ENCODE peak calls at places on chromosomes 2 and 18, in ten cellular contexts. D, P, S, Z, I, X, G, J, Y and V are unnamed samples.

GRCh38 chr18:62760403-62760734 is 45.0 kb downstream of the PHLPP1 start:
- DNase-seq in D (no peak), P (no peak), S (no peak), Z (no peak), I (no peak), X (no peak), G (no peak), J (no peak), Y (no peak), V (no peak)

GRCh38 chr2:230697676-230698075 is 15.0 kb upstream of the CAB39 start:
- DNase-seq in D (no peak), P (no peak), S (no peak), Z (no peak), I (no peak), X (no peak), G (no peak), J (no peak), Y (no peak), V (no peak)

GRCh38 chr2:237205551-237205950 is 119.9 kb downstream of the COPS8 start:
- DNase-seq in D (no peak), P (no peak), S (no peak), Z (no peak), I (no peak), X (no peak), G (no peak), J (no peak), Y (no peak), V (no peak)

GRCh38 chr18:59123588-59124369 is 15.9 kb upstream of the SEC11C start:
- DNase-seq in D (peak; percentile 58), P (no peak), S (no peak), Z (no peak), I (no peak), X (no peak), G (peak; percentile 75), J (no peak), Y (peak; percentile 81), V (no peak)

GRCh38 chr2:151733781-151734672 is at the start of gene NEB:
- DNase-seq in D (no peak), P (no peak), S (no peak), Z (no peak), I (no peak), X (no peak), G (no peak), J (no peak), Y (no peak), V (no peak)

GRCh38 chr18:37397814-37398213 is 167.8 kb downstream of the CELF4 start:
- DNase-seq in D (no peak), P (no peak), S (no peak), Z (no peak), I (no peak), X (no peak), G (no peak), J (no peak), Y (no peak), V (no peak)

GRCh38 chr2:78999410-78999809 is 26.1 kb upstream of the REG3G start:
- DNase-seq in D (no peak), P (no peak), S (no peak), Z (no peak), I (no peak), X (no peak), G (no peak), J (no peak), Y (no peak), V (no peak)

GRCh38 chr18:60446821-60447220 is 74.2 kb upstream of the MC4R start:
- DNase-seq in D (no peak), P (no peak), S (no peak), Z (no peak), I (peak; percentile 2), X (no peak), G (no peak), J (no peak), Y (no peak), V (no peak)

GRCh38 chr18:31454066-31454708 is 6.6 kb downstream of the DSG3 start:
- DNase-seq in D (no peak), P (no peak), S (no peak), Z (no peak), I (no peak), X (no peak), G (no peak), J (peak; percentile 92), Y (no peak), V (no peak)

GRCh38 chr2:164696634-164697033 is 75.4 kb upstream of the GRB14 start:
- DNase-seq in D (no peak), P (no peak), S (no peak), Z (no peak), I (no peak), X (no peak), G (no peak), J (no peak), Y (no peak), V (no peak)

GRCh38 chr18:73461780-73462059 is 593.9 kb upstream of the NETO1 start:
- DNase-seq in D (no peak), P (no peak), S (no peak), Z (no peak), I (no peak), X (no peak), G (no peak), J (no peak), Y (no peak), V (no peak)

GRCh38 chr18:58847383-58848071 is 17.1 kb upstream of the ZNF532 start:
- DNase-seq in D (peak; percentile 22), P (no peak), S (peak; percentile 23), Z (peak; percentile 15), I (no peak), X (peak; percentile 59), G (no peak), J (no peak), Y (no peak), V (no peak)

GRCh38 chr2:117411983-117412382 is 402.5 kb upstream of the DDX18 start:
- DNase-seq in D (no peak), P (no peak), S (no peak), Z (no peak), I (no peak), X (no peak), G (no peak), J (no peak), Y (no peak), V (no peak)

GRCh38 chr2:65658253-65658652 is 225.9 kb upstream of the SPRED2 start:
- DNase-seq in D (no peak), P (no peak), S (no peak), Z (no peak), I (no peak), X (no peak), G (no peak), J (no peak), Y (no peak), V (no peak)